ENCODE peak calls at places on chromosomes 4 and X, in four cellular contexts. One of them, this sample, is unnamed.
A peak's percentile ranks its signal among the peaks of the same experiment; 100 is the strongest.

GRCh38 chr4:2301221-2301642 is 39.3 kb upstream of the MXD4 start:
- DNase-seq in DND-41: no peak
- DNase-seq in fibroblast of lung: no peak
- DNase-seq in PC-3: no peak
- DNase-seq in this sample: no peak

GRCh38 chrX:140500427-140500826 is 4.4 kb downstream of the SOX3 start:
- DNase-seq in DND-41: no peak
- DNase-seq in fibroblast of lung: no peak
- DNase-seq in PC-3: no peak
- DNase-seq in this sample: peak; percentile 44

GRCh38 chr4:173937871-173938270 is 345.6 kb downstream of the FBXO8 start:
- DNase-seq in DND-41: no peak
- DNase-seq in fibroblast of lung: no peak
- DNase-seq in PC-3: no peak
- DNase-seq in this sample: no peak

GRCh38 chr4:159006202-159006601 is 96.7 kb upstream of the RAPGEF2 start:
- DNase-seq in DND-41: no peak
- DNase-seq in fibroblast of lung: peak; percentile 68
- DNase-seq in PC-3: peak; percentile 86
- DNase-seq in this sample: no peak

GRCh38 chrX:85992811-85993229 is 54.5 kb downstream of the CHM start:
- DNase-seq in DND-41: no peak
- DNase-seq in fibroblast of lung: peak; percentile 55
- DNase-seq in PC-3: peak; percentile 69
- DNase-seq in this sample: no peak

GRCh38 chr4:3313556-3314228 is 20.9 kb downstream of the RGS12 start:
- DNase-seq in DND-41: no peak
- DNase-seq in fibroblast of lung: no peak
- DNase-seq in PC-3: no peak
- DNase-seq in this sample: no peak

GRCh38 chr4:37956941-37957340 is 3.3 kb upstream of the PTTG2 start:
- DNase-seq in DND-41: no peak
- DNase-seq in fibroblast of lung: no peak
- DNase-seq in PC-3: no peak
- DNase-seq in this sample: no peak

GRCh38 chr4:123393696-123394095 is 2.9 kb upstream of the SPRY1 start:
- DNase-seq in DND-41: no peak
- DNase-seq in fibroblast of lung: no peak
- DNase-seq in PC-3: no peak
- DNase-seq in this sample: no peak

GRCh38 chrX:38028300-38028699 is 21.9 kb downstream of the SYTL5 start:
- DNase-seq in DND-41: no peak
- DNase-seq in fibroblast of lung: no peak
- DNase-seq in PC-3: no peak
- DNase-seq in this sample: no peak

GRCh38 chr4:22969314-22969896 is 276.7 kb downstream of the GBA3 start:
- DNase-seq in DND-41: no peak
- DNase-seq in fibroblast of lung: peak; percentile 80
- DNase-seq in PC-3: peak; percentile 86
- DNase-seq in this sample: peak; percentile 32

GRCh38 chr4:53355919-53356521 is 9.8 kb downstream of the SCFD2 start:
- DNase-seq in DND-41: no peak
- DNase-seq in fibroblast of lung: no peak
- DNase-seq in PC-3: peak; percentile 27
- DNase-seq in this sample: no peak

GRCh38 chrX:19627081-19627480 is 111.8 kb upstream of the MAP3K15 start:
- DNase-seq in DND-41: no peak
- DNase-seq in fibroblast of lung: peak; percentile 6
- DNase-seq in PC-3: no peak
- DNase-seq in this sample: no peak

GRCh38 chr4:21765810-21766407 is 182.7 kb downstream of the KCNIP4 start:
- DNase-seq in DND-41: peak; percentile 34
- DNase-seq in fibroblast of lung: peak; percentile 35
- DNase-seq in PC-3: peak; percentile 79
- DNase-seq in this sample: peak; percentile 65

GRCh38 chr4:88583643-88584470 is 8.4 kb upstream of the HERC3 start:
- DNase-seq in DND-41: no peak
- DNase-seq in fibroblast of lung: no peak
- DNase-seq in PC-3: no peak
- DNase-seq in this sample: no peak

GRCh38 chrX:84717344-84717743 is 215.1 kb upstream of the HDX start:
- DNase-seq in DND-41: no peak
- DNase-seq in fibroblast of lung: no peak
- DNase-seq in PC-3: no peak
- DNase-seq in this sample: no peak

GRCh38 chrX:18596096-18596495 is 75.8 kb downstream of the RS1 start:
- DNase-seq in DND-41: no peak
- DNase-seq in fibroblast of lung: no peak
- DNase-seq in PC-3: no peak
- DNase-seq in this sample: no peak

GRCh38 chr4:8207314-8207713 is 8.2 kb downstream of the SH3TC1 start:
- DNase-seq in DND-41: no peak
- DNase-seq in fibroblast of lung: no peak
- DNase-seq in PC-3: no peak
- DNase-seq in this sample: no peak

GRCh38 chr4:83708500-83709175 is 172.7 kb downstream of the GPAT3 start:
- DNase-seq in DND-41: no peak
- DNase-seq in fibroblast of lung: no peak
- DNase-seq in PC-3: no peak
- DNase-seq in this sample: peak; percentile 63

GRCh38 chr4:7557447-7557846 is 122.7 kb upstream of the PSAPL1 start:
- DNase-seq in DND-41: no peak
- DNase-seq in fibroblast of lung: peak; percentile 90
- DNase-seq in PC-3: peak; percentile 84
- DNase-seq in this sample: no peak

GRCh38 chr4:73345399-73345975 is 58.6 kb upstream of the ALB start:
- DNase-seq in DND-41: no peak
- DNase-seq in fibroblast of lung: no peak
- DNase-seq in PC-3: peak; percentile 4
- DNase-seq in this sample: no peak

GRCh38 chr4:46839128-46839527 is 69.9 kb downstream of the COX7B2 start:
- DNase-seq in DND-41: no peak
- DNase-seq in fibroblast of lung: no peak
- DNase-seq in PC-3: no peak
- DNase-seq in this sample: peak; percentile 42

GRCh38 chr4:7713757-7714156 is 225.9 kb downstream of the AFAP1 start:
- DNase-seq in DND-41: no peak
- DNase-seq in fibroblast of lung: no peak
- DNase-seq in PC-3: no peak
- DNase-seq in this sample: no peak

GRCh38 chr4:41160010-41160789 is 54.1 kb downstream of the APBB2 start:
- DNase-seq in DND-41: no peak
- DNase-seq in fibroblast of lung: peak; percentile 100
- DNase-seq in PC-3: peak; percentile 89
- DNase-seq in this sample: no peak

GRCh38 chr4:133160853-133161252 is 11.8 kb downstream of the PCDH10 start:
- DNase-seq in DND-41: no peak
- DNase-seq in fibroblast of lung: no peak
- DNase-seq in PC-3: no peak
- DNase-seq in this sample: no peak

GRCh38 chrX:133089411-133089810 is 7.5 kb downstream of the USP26 start:
- DNase-seq in DND-41: no peak
- DNase-seq in fibroblast of lung: no peak
- DNase-seq in PC-3: peak; percentile 52
- DNase-seq in this sample: no peak
- TF ChIP-seq EZH2 in DND-41: no peak
- TF ChIP-seq EZH2 in fibroblast of lung: no peak
- TF ChIP-seq EZH2 in PC-3: no peak
- TF ChIP-seq EZH2 in this sample: no peak

GRCh38 chr4:171432536-171432935 is 380.7 kb upstream of the GALNTL6 start:
- DNase-seq in DND-41: no peak
- DNase-seq in fibroblast of lung: no peak
- DNase-seq in PC-3: no peak
- DNase-seq in this sample: no peak

GRCh38 chr4:171430495-171430894 is 382.7 kb upstream of the GALNTL6 start:
- DNase-seq in DND-41: no peak
- DNase-seq in fibroblast of lung: no peak
- DNase-seq in PC-3: no peak
- DNase-seq in this sample: no peak

DNA sequence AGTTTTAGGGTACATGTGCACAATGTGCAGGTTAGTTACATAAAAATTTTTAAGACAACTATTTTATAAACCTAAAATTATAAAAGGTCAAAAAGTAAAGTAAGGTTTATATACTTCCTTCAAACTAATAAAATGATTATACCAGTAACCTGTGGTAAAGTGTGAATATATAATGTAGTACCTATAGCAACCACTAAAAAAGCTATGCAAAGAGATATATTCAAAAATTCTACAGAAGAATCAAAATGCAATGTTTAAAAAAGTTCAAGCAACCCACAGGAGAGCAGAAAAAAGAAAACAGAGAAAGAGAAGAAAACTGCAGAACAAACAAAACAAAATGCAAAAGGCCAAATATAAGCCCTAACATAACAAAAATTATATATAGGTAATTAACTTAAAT is 379.5 kb upstream of the GALNTL6 start:
- DNase-seq in DND-41: no peak
- DNase-seq in fibroblast of lung: no peak
- DNase-seq in PC-3: no peak
- DNase-seq in this sample: no peak
- TF ChIP-seq CTCF in DND-41: no peak
- TF ChIP-seq CTCF in fibroblast of lung: no peak
- TF ChIP-seq CTCF in PC-3: no peak
- TF ChIP-seq CTCF in this sample: no peak

GRCh38 chr4:160495356-160495755 is 1392.5 kb downstream of the RAPGEF2 start:
- DNase-seq in DND-41: no peak
- DNase-seq in fibroblast of lung: no peak
- DNase-seq in PC-3: no peak
- DNase-seq in this sample: no peak

GRCh38 chr4:160498211-160498610 is 1395.3 kb downstream of the RAPGEF2 start:
- DNase-seq in DND-41: no peak
- DNase-seq in fibroblast of lung: no peak
- DNase-seq in PC-3: no peak
- DNase-seq in this sample: no peak

GRCh38 chr4:160492181-160492580 is 1389.3 kb downstream of the RAPGEF2 start:
- DNase-seq in DND-41: no peak
- DNase-seq in fibroblast of lung: no peak
- DNase-seq in PC-3: no peak
- DNase-seq in this sample: no peak

DNA sequence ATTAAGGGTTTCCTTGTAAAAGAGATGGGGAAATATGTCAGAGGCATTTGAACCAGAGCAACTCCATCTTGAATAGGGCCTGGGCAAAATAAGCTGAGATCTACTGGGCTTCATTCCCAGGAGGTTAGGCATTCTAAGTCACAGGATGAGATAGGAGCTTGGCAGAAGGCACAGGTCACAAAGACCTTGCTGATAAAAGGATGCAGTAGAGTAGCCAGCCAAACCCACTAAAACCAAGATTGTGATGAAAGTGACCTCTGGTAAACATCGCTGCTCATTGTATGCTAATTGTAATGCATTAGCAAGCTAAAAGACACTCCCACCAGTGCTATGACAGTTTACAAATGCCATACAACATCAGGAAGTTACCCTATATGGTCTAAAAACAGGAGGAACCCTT is 1390.3 kb downstream of the RAPGEF2 start:
- DNase-seq in DND-41: no peak
- DNase-seq in fibroblast of lung: no peak
- DNase-seq in PC-3: no peak
- DNase-seq in this sample: no peak
- H3K4me2 ChIP-seq in DND-41: no peak overlapping the region
- H3K4me2 ChIP-seq in fibroblast of lung: no peak overlapping the region
- H3K4me2 ChIP-seq in PC-3: no peak overlapping the region
- H3K4me2 ChIP-seq in this sample: no peak overlapping the region

DNA sequence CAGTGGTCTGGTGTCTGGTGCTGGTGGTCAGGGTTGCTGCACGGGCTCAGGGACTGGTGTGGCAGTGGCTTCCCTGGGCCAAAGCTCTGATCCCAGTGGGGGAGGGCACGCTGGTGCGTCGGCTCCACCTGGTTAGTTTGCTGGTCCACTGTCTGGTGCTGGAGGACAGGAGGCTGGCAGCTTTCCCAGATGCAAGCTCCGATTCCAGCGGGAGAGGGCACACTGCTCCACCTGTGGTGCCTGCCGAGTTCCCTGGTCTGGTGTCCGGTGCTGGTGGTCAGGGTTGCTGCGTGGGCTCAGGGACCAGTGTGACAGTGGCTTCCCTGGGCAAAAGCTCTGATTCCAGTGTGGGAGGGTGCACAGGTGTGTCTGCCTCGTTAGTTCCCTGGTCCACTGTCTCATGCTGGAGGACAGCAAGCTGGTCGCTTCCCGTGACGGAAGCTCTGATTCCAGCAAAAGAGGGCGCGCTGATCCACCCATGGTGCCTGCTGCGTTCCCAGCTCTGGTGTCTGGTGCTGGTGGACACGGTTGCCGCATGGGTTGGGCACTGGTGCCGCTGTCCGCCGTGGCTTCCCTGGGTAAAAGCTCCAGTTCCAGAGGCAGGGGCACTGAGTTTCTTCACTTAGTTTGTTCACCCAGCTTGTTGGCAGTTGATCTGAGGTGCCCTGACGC is 5.8 kb downstream of the VMA21 start:
- DNase-seq in DND-41: no peak
- DNase-seq in fibroblast of lung: no peak
- DNase-seq in PC-3: no peak
- DNase-seq in this sample: no peak
- TF ChIP-seq EZH2 in DND-41: no peak
- TF ChIP-seq EZH2 in fibroblast of lung: no peak
- TF ChIP-seq EZH2 in PC-3: no peak
- TF ChIP-seq EZH2 in this sample: no peak